ENCODE peak calls at places on chromosomes 4 and X, in nine cellular contexts. One of them, this sample, is unnamed.

GRCh38 chr4:138182838-138183426 is 59.2 kb downstream of the SLC7A11 start:
- DNase-seq in B cell: peak
- DNase-seq in GM13976: no peak
- DNase-seq in progenitor cell of endocrine pancreas: no peak
- DNase-seq in sciatic nerve: no peak
- DNase-seq in ELF-1: no peak
- DNase-seq in kidney tubule cell: peak
- DNase-seq in GM04504: peak
- DNase-seq in ovary: no peak
- DNase-seq in this sample: no peak

GRCh38 chrX:131827935-131828334 is 195.2 kb upstream of the STK26 start:
- DNase-seq in B cell: peak
- DNase-seq in GM13976: no peak
- DNase-seq in progenitor cell of endocrine pancreas: no peak
- DNase-seq in sciatic nerve: no peak
- DNase-seq in ELF-1: peak
- DNase-seq in kidney tubule cell: no peak
- DNase-seq in GM04504: no peak
- DNase-seq in ovary: no peak
- DNase-seq in this sample: no peak

GRCh38 chr4:183932576-183932975 is 27.5 kb downstream of the STOX2 start:
- DNase-seq in B cell: no peak
- DNase-seq in GM13976: no peak
- DNase-seq in progenitor cell of endocrine pancreas: no peak
- DNase-seq in sciatic nerve: no peak
- DNase-seq in ELF-1: no peak
- DNase-seq in kidney tubule cell: no peak
- DNase-seq in GM04504: no peak
- DNase-seq in ovary: no peak
- DNase-seq in this sample: no peak

GRCh38 chrX:129771266-129771995 is 8.3 kb upstream of the SASH3 start:
- DNase-seq in B cell: no peak
- DNase-seq in GM13976: no peak
- DNase-seq in progenitor cell of endocrine pancreas: no peak
- DNase-seq in sciatic nerve: no peak
- DNase-seq in ELF-1: no peak
- DNase-seq in kidney tubule cell: no peak
- DNase-seq in GM04504: no peak
- DNase-seq in ovary: no peak
- DNase-seq in this sample: no peak

GRCh38 chr4:126740687-126741086 is 892.1 kb upstream of the INTU start:
- DNase-seq in B cell: no peak
- DNase-seq in GM13976: no peak
- DNase-seq in progenitor cell of endocrine pancreas: no peak
- DNase-seq in sciatic nerve: no peak
- DNase-seq in ELF-1: no peak
- DNase-seq in kidney tubule cell: peak
- DNase-seq in GM04504: no peak
- DNase-seq in ovary: no peak
- DNase-seq in this sample: no peak

GRCh38 chr4:11424000-11424399 is 4.7 kb downstream of the HS3ST1 start:
- DNase-seq in B cell: peak
- DNase-seq in GM13976: peak
- DNase-seq in progenitor cell of endocrine pancreas: no peak
- DNase-seq in sciatic nerve: no peak
- DNase-seq in ELF-1: peak
- DNase-seq in kidney tubule cell: peak
- DNase-seq in GM04504: no peak
- DNase-seq in ovary: peak
- DNase-seq in this sample: no peak

GRCh38 chr4:134024251-134024650 is 177.3 kb downstream of the PABPC4L start:
- DNase-seq in B cell: no peak
- DNase-seq in GM13976: no peak
- DNase-seq in progenitor cell of endocrine pancreas: no peak
- DNase-seq in sciatic nerve: no peak
- DNase-seq in ELF-1: peak
- DNase-seq in kidney tubule cell: peak
- DNase-seq in GM04504: no peak
- DNase-seq in ovary: no peak
- DNase-seq in this sample: no peak

GRCh38 chr4:85968945-85969830 is 390.7 kb downstream of the MAPK10 start:
- DNase-seq in B cell: peak
- DNase-seq in GM13976: peak
- DNase-seq in progenitor cell of endocrine pancreas: no peak
- DNase-seq in sciatic nerve: no peak
- DNase-seq in ELF-1: no peak
- DNase-seq in kidney tubule cell: peak
- DNase-seq in GM04504: peak
- DNase-seq in ovary: no peak
- DNase-seq in this sample: peak

GRCh38 chr4:47342796-47343195 is 120.7 kb downstream of the COMMD8 start:
- DNase-seq in B cell: no peak
- DNase-seq in GM13976: no peak
- DNase-seq in progenitor cell of endocrine pancreas: no peak
- DNase-seq in sciatic nerve: no peak
- DNase-seq in ELF-1: no peak
- DNase-seq in kidney tubule cell: no peak
- DNase-seq in GM04504: no peak
- DNase-seq in ovary: no peak
- DNase-seq in this sample: no peak

GRCh38 chrX:21723814-21724213 is 34.1 kb downstream of the SMPX start:
- DNase-seq in B cell: no peak
- DNase-seq in GM13976: no peak
- DNase-seq in progenitor cell of endocrine pancreas: no peak
- DNase-seq in sciatic nerve: no peak
- DNase-seq in ELF-1: no peak
- DNase-seq in kidney tubule cell: no peak
- DNase-seq in GM04504: no peak
- DNase-seq in ovary: no peak
- DNase-seq in this sample: no peak

GRCh38 chr4:164440196-164440595 is 313.7 kb upstream of the SMIM31 start:
- DNase-seq in B cell: no peak
- DNase-seq in GM13976: no peak
- DNase-seq in progenitor cell of endocrine pancreas: no peak
- DNase-seq in sciatic nerve: no peak
- DNase-seq in ELF-1: no peak
- DNase-seq in kidney tubule cell: peak
- DNase-seq in GM04504: no peak
- DNase-seq in ovary: no peak
- DNase-seq in this sample: no peak

GRCh38 chrX:71198066-71198465 is 25.0 kb upstream of the GJB1 start:
- DNase-seq in B cell: peak
- DNase-seq in GM13976: peak
- DNase-seq in progenitor cell of endocrine pancreas: no peak
- DNase-seq in sciatic nerve: no peak
- DNase-seq in ELF-1: no peak
- DNase-seq in kidney tubule cell: no peak
- DNase-seq in GM04504: no peak
- DNase-seq in ovary: no peak
- DNase-seq in this sample: no peak

GRCh38 chr4:35970366-35970960 is 273.9 kb downstream of the ARAP2 start:
- DNase-seq in B cell: no peak
- DNase-seq in GM13976: no peak
- DNase-seq in progenitor cell of endocrine pancreas: no peak
- DNase-seq in sciatic nerve: no peak
- DNase-seq in ELF-1: no peak
- DNase-seq in kidney tubule cell: peak
- DNase-seq in GM04504: no peak
- DNase-seq in ovary: no peak
- DNase-seq in this sample: no peak

GRCh38 chr4:42119916-42120315 is 32.5 kb downstream of the BEND4 start:
- DNase-seq in B cell: no peak
- DNase-seq in GM13976: no peak
- DNase-seq in progenitor cell of endocrine pancreas: no peak
- DNase-seq in sciatic nerve: no peak
- DNase-seq in ELF-1: peak
- DNase-seq in kidney tubule cell: no peak
- DNase-seq in GM04504: no peak
- DNase-seq in ovary: no peak
- DNase-seq in this sample: no peak

This sample was measured in SHP77.